ENCODE peak calls at places on chromosome X, in five cellular contexts. One of them, this sample, is unnamed.

GRCh38 chrX:10104958-10105658 is 51.7 kb upstream of the CLCN4 start:
- DNase-seq in neural crest cell: no peak
- DNase-seq in foreskin keratinocyte: no peak
- DNase-seq in A172: no peak
- DNase-seq in MCF 10A: no peak
- DNase-seq in this sample: no peak

GRCh38 chrX:3516051-3516541 is 169.6 kb upstream of the MXRA5 start:
- DNase-seq in neural crest cell: no peak
- DNase-seq in foreskin keratinocyte: no peak
- DNase-seq in A172: peak
- DNase-seq in MCF 10A: peak
- DNase-seq in this sample: no peak

GRCh38 chrX:68490644-68491043 is 8.2 kb upstream of the YIPF6 start:
- DNase-seq in neural crest cell: no peak
- DNase-seq in foreskin keratinocyte: peak
- DNase-seq in A172: peak
- DNase-seq in MCF 10A: peak
- DNase-seq in this sample: peak

GRCh38 chrX:19659929-19660328 is 144.6 kb upstream of the MAP3K15 start:
- DNase-seq in neural crest cell: no peak
- DNase-seq in foreskin keratinocyte: no peak
- DNase-seq in A172: no peak
- DNase-seq in MCF 10A: peak
- DNase-seq in this sample: peak

GRCh38 chrX:39808471-39808917 is 289.3 kb downstream of the BCOR start:
- DNase-seq in neural crest cell: no peak
- DNase-seq in foreskin keratinocyte: no peak
- DNase-seq in A172: peak
- DNase-seq in MCF 10A: no peak
- DNase-seq in this sample: no peak

GRCh38 chrX:134172588-134173259 is 64.3 kb upstream of the CCDC160 start:
- DNase-seq in neural crest cell: no peak
- DNase-seq in foreskin keratinocyte: peak
- DNase-seq in A172: no peak
- DNase-seq in MCF 10A: no peak
- DNase-seq in this sample: no peak

GRCh38 chrX:96685205-96686099 is 810 bp downstream of the DIAPH2 start:
- DNase-seq in neural crest cell: peak
- DNase-seq in foreskin keratinocyte: no peak
- DNase-seq in A172: peak
- DNase-seq in MCF 10A: peak
- DNase-seq in this sample: peak

GRCh38 chrX:119008122-119008744 is 33.8 kb downstream of the LONRF3 start:
- DNase-seq in neural crest cell: peak
- DNase-seq in foreskin keratinocyte: no peak
- DNase-seq in A172: peak
- DNase-seq in MCF 10A: peak
- DNase-seq in this sample: peak

GRCh38 chrX:112849010-112849409 is 8.4 kb upstream of the AMOT start:
- DNase-seq in neural crest cell: no peak
- DNase-seq in foreskin keratinocyte: no peak
- DNase-seq in A172: no peak
- DNase-seq in MCF 10A: peak
- DNase-seq in this sample: no peak

GRCh38 chrX:22021721-22022120 is 10.4 kb upstream of the PHEX start:
- DNase-seq in neural crest cell: no peak
- DNase-seq in foreskin keratinocyte: no peak
- DNase-seq in A172: no peak
- DNase-seq in MCF 10A: no peak
- DNase-seq in this sample: no peak

GRCh38 chrX:154121207-154121606 is 22.8 kb upstream of the OPN1LW start:
- DNase-seq in neural crest cell: no peak
- DNase-seq in foreskin keratinocyte: no peak
- DNase-seq in A172: no peak
- DNase-seq in MCF 10A: no peak
- DNase-seq in this sample: peak

GRCh38 chrX:51795136-51795535 is 51.9 kb downstream of the GSPT2 start:
- DNase-seq in neural crest cell: no peak
- DNase-seq in foreskin keratinocyte: no peak
- DNase-seq in A172: no peak
- DNase-seq in MCF 10A: no peak
- DNase-seq in this sample: no peak

GRCh38 chrX:111504941-111505340 is 6.5 kb upstream of the SERTM2 start:
- DNase-seq in neural crest cell: no peak
- DNase-seq in foreskin keratinocyte: no peak
- DNase-seq in A172: no peak
- DNase-seq in MCF 10A: no peak
- DNase-seq in this sample: no peak

GRCh38 chrX:151402719-151403390 is 5.8 kb downstream of the VMA21 start:
- DNase-seq in neural crest cell: no peak
- DNase-seq in foreskin keratinocyte: no peak
- DNase-seq in A172: no peak
- DNase-seq in MCF 10A: no peak
- DNase-seq in this sample: no peak

GRCh38 chrX:13110427-13111324 is 66.3 kb upstream of the FAM9C start:
- DNase-seq in neural crest cell: no peak
- DNase-seq in foreskin keratinocyte: peak
- DNase-seq in A172: peak
- DNase-seq in MCF 10A: peak
- DNase-seq in this sample: peak

GRCh38 chrX:72038868-72039267 is 92.8 kb downstream of the RTL5 start:
- DNase-seq in neural crest cell: no peak
- DNase-seq in foreskin keratinocyte: no peak
- DNase-seq in A172: no peak
- DNase-seq in MCF 10A: no peak
- DNase-seq in this sample: no peak

GRCh38 chrX:77597090-77597489 is 149.9 kb downstream of the FGF16 start:
- DNase-seq in neural crest cell: no peak
- DNase-seq in foreskin keratinocyte: peak
- DNase-seq in A172: peak
- DNase-seq in MCF 10A: peak
- DNase-seq in this sample: peak

GRCh38 chrX:110667706-110668105 is 127.9 kb downstream of the CHRDL1 start:
- DNase-seq in neural crest cell: peak
- DNase-seq in foreskin keratinocyte: no peak
- DNase-seq in A172: no peak
- DNase-seq in MCF 10A: no peak
- DNase-seq in this sample: peak

GRCh38 chrX:4710618-4711433 is 997.4 kb upstream of the PRKX start:
- DNase-seq in neural crest cell: no peak
- DNase-seq in foreskin keratinocyte: peak
- DNase-seq in A172: peak
- DNase-seq in MCF 10A: peak
- DNase-seq in this sample: no peak

GRCh38 chrX:88526385-88526784 is 220.6 kb upstream of the CPXCR1 start:
- DNase-seq in neural crest cell: no peak
- DNase-seq in foreskin keratinocyte: no peak
- DNase-seq in A172: no peak
- DNase-seq in MCF 10A: no peak
- DNase-seq in this sample: no peak

GRCh38 chrX:151962034-151962433 is 12.4 kb downstream of the GABRE start:
- DNase-seq in neural crest cell: no peak
- DNase-seq in foreskin keratinocyte: no peak
- DNase-seq in A172: no peak
- DNase-seq in MCF 10A: no peak
- DNase-seq in this sample: no peak

GRCh38 chrX:30690330-30690729 is 37.1 kb downstream of the GK start:
- DNase-seq in neural crest cell: no peak
- DNase-seq in foreskin keratinocyte: no peak
- DNase-seq in A172: no peak
- DNase-seq in MCF 10A: no peak
- DNase-seq in this sample: no peak

GRCh38 chrX:149567621-149568417 is 18.1 kb upstream of the HSFX3 start:
- DNase-seq in neural crest cell: no peak
- DNase-seq in foreskin keratinocyte: no peak
- DNase-seq in A172: no peak
- DNase-seq in MCF 10A: no peak
- DNase-seq in this sample: no peak

GRCh38 chrX:15418707-15419181 is 34.5 kb upstream of the VEGFD start:
- DNase-seq in neural crest cell: no peak
- DNase-seq in foreskin keratinocyte: no peak
- DNase-seq in A172: no peak
- DNase-seq in MCF 10A: no peak
- DNase-seq in this sample: no peak